ENCODE peak calls at places on chromosomes 6 and 20, in nine cellular contexts. U is heart left ventricle; T is HCT116; Q is CD4-positive, alpha-beta T cell; S is LNCaP clone FGC; B is HFFc6; V is fibroblast of lung; Y is A673; W is AG04449. H is an unnamed sample.

GRCh38 chr6:149723771-149724417 is 6.0 kb upstream of the LATS1 start:
- DNase-seq in U (peak), V (peak), W (no peak), Y (peak), B (peak), S (no peak), T (peak), Q (no peak), H (no peak)

GRCh38 chr20:57270204-57270937 is 3.9 kb upstream of the BMP7 start:
- DNase-seq in W (no peak), S (no peak), U (no peak), Y (no peak), T (no peak), Q (no peak), B (no peak), V (no peak), H (no peak)

GRCh38 chr20:56372850-56373249 is 14.1 kb downstream of the FAM210B start:
- DNase-seq in W (no peak), B (no peak), V (no peak), Y (no peak), T (no peak), S (no peak), U (no peak), Q (no peak), H (peak)

GRCh38 chr20:20304942-20305341 is 63.0 kb upstream of the INSM1 start:
- DNase-seq in Y (no peak), U (no peak), S (no peak), Q (no peak), W (no peak), V (no peak), B (no peak), T (no peak), H (no peak)

GRCh38 chr6:104134876-104135275 is 724.8 kb downstream of the HACE1 start:
- DNase-seq in Y (no peak), U (no peak), V (no peak), Q (no peak), T (no peak), W (no peak), B (no peak), S (no peak), H (no peak)

GRCh38 chr20:35042268-35042667 is 50.3 kb downstream of the TRPC4AP start:
- DNase-seq in Y (no peak), T (no peak), B (no peak), V (no peak), Q (no peak), S (no peak), W (no peak), U (no peak), H (no peak)

GRCh38 chr20:10434467-10434831 is 427 bp upstream of the MKKS start:
- DNase-seq in U (peak), Q (peak), Y (peak), S (peak), W (peak), V (peak), T (peak), B (peak), H (peak)

GRCh38 chr6:138346302-138347195 is 31.2 kb upstream of the SMIM28 start:
- DNase-seq in U (no peak), Y (no peak), V (peak), B (no peak), S (no peak), T (no peak), Q (no peak), W (no peak), H (no peak)

GRCh38 chr6:140857734-140858380 is 1274.9 kb upstream of the GJE1 start:
- DNase-seq in T (peak), Q (no peak), U (no peak), S (no peak), Y (peak), V (peak), W (peak), B (peak), H (no peak)

GRCh38 chr20:16729565-16730460 is at the start of gene SNRPB2:
- DNase-seq in S (peak), Y (peak), B (peak), T (peak), U (peak), Q (peak), V (peak), W (peak), H (peak)

GRCh38 chr20:35617397-35618031 is 1.9 kb downstream of the SPAG4 start:
- DNase-seq in T (no peak), U (peak), B (peak), S (no peak), W (peak), Y (peak), V (peak), Q (peak), H (no peak)

GRCh38 chr6:118218156-118218555 is 311.1 kb downstream of the SLC35F1 start:
- DNase-seq in V (no peak), U (peak), T (no peak), B (no peak), S (no peak), W (no peak), Y (no peak), Q (no peak), H (no peak)

GRCh38 chr6:32972353-32973143 is 4.2 kb downstream of the BRD2 start:
- DNase-seq in V (no peak), U (no peak), S (no peak), B (no peak), Q (no peak), W (no peak), Y (no peak), T (no peak), H (no peak)

GRCh38 chr6:42141603-42142117 is 760 bp downstream of the C6orf132 start:
- DNase-seq in Y (no peak), Q (no peak), V (no peak), B (no peak), U (no peak), W (no peak), S (no peak), T (no peak), H (no peak)

GRCh38 chr20:14721926-14722325 is 384.5 kb upstream of the FLRT3 start:
- DNase-seq in B (no peak), V (peak), S (no peak), Y (no peak), T (no peak), U (no peak), Q (no peak), W (no peak), H (no peak)

GRCh38 chr6:39281312-39281980 is 32.8 kb downstream of the KCNK17 start:
- DNase-seq in T (no peak), W (no peak), S (no peak), Q (no peak), U (no peak), B (no peak), V (no peak), Y (no peak), H (no peak)

GRCh38 chr6:129659590-129660345 is 50.2 kb downstream of the ARHGAP18 start:
- DNase-seq in U (no peak), T (no peak), B (no peak), Y (no peak), V (no peak), W (no peak), Q (no peak), S (no peak), H (no peak)

GRCh38 chr6:6620752-6621151 is 32.2 kb downstream of the LY86 start:
- DNase-seq in W (no peak), Y (no peak), T (no peak), U (no peak), S (no peak), B (no peak), V (no peak), Q (no peak), H (no peak)

GRCh38 chr6:9986273-9986672 is 428.6 kb downstream of the TFAP2A start:
- DNase-seq in Y (no peak), S (no peak), B (no peak), Q (no peak), W (no peak), U (no peak), T (no peak), V (no peak), H (no peak)

GRCh38 chr6:141562181-141562800 is 570.4 kb upstream of the GJE1 start:
- DNase-seq in U (peak), S (no peak), W (no peak), Q (peak), B (no peak), T (no peak), Y (no peak), V (peak), H (no peak)

DNA sequence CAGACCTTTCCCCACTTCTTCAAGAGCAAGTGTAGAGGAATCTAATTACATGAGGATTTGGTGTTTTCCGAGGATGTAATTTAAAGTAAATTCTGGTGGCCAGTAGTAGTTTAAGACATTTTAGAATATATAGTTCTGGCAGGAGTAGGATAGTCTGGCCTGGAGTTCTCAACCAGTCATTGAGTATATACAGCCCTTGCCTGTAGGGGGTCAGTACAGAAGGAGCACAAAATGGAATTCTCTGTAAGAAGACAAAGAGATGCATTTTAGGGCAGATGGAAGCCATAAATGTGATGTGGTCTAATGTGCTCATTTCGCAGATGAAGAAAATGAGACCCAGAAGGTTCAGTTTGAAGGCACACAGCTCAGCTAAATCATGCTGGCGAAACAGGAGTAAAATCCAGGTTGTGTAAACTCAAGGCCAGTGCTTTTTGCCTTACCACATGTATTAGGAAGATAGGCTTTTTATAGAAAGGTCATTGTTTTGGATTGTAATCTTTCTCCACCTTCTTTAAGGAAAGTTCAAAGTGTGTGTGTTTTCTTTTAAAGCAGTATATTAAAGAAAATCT is 29.6 kb downstream of the QKI start:
- DNase-seq in T (no peak), Q (no peak), Y (peak), B (no peak), W (no peak), U (no peak), V (no peak), S (no peak), H (no peak)
- TF ChIP-seq CTCF in T (no peak), Q (no peak), Y (no peak), B (peak), W (no peak), U (no peak), V (no peak), S (no peak), H (no peak)

GRCh38 chr20:59940129-59940955 is at the start of the genes FAM217B and PPP1R3D:
- DNase-seq in U (peak), Y (peak), Q (peak), T (peak), W (peak), B (peak), V (peak), S (peak), H (peak)
- TF ChIP-seq CTCF in U (no peak), Y (no peak), Q (no peak), T (no peak), W (peak), B (peak), V (no peak), S (peak), H (peak)

DNA sequence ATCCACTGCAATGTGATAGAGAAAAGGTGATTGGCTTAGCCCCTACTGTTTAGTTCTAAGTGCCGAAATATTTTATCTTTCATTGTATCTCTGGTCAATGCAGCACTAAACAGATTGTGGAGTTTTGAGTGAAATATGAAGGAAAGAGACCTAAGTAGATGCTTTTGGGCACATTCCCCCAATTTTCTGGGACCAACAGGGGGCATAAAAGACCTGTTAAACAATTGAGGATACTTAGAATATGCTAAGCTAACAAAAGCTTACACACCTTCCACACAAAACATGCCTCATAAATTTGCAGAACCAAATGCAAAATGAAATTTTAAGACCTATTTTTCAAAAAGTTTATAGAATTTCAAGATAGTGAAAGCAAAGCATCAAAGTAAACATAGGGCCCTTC is 746.9 kb downstream of the TBC1D32 start:
- DNase-seq in Q (no peak), T (no peak), S (no peak), B (no peak), V (no peak), U (no peak), W (no peak), Y (no peak), H (no peak)
- TF ChIP-seq CTCF in Q (no peak), T (no peak), S (no peak), B (no peak), V (no peak), U (no peak), W (no peak), Y (no peak), H (no peak)

DNA sequence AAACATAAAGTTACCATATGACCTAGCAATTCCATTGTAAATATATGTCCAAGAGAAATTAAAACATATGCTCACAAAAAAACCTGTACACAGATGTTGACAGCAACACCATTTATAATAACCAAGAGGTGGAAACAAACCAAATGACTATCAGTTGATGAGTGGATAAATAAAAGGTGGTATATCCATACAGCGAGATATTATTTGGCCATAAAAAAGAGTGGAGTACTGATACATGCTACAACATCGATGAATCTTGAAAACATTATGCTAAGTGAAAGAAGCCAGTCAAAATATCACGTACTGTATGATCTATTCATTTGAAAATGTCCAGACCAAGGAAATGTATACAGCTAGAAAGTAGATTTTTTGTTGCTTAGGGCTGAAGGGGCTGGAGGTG is 2.9 kb downstream of the CAP2 start:
- DNase-seq in W (no peak), B (no peak), Y (no peak), T (no peak), S (no peak), Q (no peak), U (no peak), V (no peak), H (no peak)
- TF ChIP-seq CTCF in W (no peak), B (no peak), Y (no peak), T (no peak), S (no peak), Q (no peak), U (no peak), V (no peak), H (no peak)

DNA sequence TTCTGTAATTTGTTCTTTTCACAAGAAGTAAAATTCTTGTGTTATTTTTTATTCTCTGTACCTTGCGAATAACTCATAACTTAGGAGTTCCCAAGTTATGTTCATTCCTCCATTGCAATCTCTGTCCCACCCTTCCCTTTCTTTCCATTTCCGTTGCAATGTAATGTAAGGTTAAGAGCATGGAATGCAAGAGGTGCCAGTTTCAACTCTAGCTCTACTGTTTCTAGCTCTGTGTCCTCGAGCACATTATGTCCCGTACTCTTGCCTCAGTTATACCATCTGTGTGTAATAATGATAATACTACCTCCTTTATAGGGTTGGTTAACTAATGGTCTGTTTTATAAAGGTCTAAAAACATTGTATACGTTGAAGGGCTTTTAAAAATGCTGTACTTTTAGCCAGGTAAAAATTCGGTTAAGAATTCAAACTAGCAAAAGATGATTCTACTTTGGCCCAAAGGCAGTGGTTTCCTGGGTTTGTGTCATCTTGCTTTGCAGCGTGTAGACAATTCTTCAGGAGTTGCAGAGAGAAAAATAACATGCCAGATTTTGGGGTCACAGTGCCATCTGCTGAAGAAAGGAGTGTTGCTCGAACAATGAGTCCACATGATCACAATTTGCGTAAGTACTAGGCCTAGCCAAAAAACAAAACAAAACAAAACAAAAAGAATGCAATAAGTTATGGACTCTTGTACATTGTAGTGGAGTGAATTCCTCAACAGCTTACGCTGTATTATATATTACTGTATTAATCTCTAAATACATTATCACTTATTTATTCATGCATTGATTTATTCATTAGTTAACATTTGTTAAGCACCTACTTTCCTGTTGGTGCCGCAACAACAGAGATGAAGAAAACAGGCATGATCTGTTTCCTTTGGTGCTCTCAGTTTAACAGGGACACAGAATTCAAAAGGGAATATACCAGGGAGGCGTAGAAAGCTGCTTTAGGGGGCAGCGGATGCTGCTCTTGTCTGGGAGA is 10.0 kb upstream of the PFDN4 start:
- DNase-seq in Y (peak), V (peak), W (peak), U (no peak), Q (no peak), B (peak), T (no peak), S (no peak), H (no peak)
- TF ChIP-seq CTCF in Y (peak), V (peak), W (peak), U (no peak), Q (no peak), B (peak), T (peak), S (peak), H (no peak)

DNA sequence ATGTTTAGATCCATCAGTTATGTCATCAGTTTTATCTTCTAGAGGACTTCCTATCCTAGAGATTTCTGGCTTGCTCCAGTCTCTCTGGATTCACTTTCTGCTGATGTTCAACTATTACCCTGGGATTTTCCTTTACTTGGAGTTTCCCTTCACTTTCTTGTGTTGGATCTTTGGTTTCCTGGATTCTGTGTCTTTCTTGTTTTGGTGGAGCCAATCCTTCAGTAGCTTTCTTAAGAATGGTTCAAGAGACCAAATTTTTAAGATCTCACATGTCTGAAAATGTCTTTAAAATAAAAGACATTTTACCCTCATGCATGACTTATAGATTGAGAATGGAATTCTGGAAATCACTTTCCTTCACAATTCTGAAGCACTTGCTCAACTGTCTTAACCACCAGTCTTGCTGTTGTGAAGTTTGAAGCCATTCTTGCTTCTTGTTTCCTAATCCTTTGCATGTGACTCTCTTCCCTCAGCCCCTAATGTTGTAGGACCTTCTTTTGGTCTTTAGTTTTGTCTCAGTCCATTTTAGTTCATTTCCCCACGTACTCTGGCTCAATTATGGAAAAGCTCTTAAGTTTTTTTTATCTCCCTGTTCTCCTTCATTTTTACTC is 87.9 kb downstream of the ARID1B start:
- DNase-seq in S (no peak), Q (no peak), B (no peak), Y (no peak), T (no peak), V (no peak), U (no peak), W (no peak), H (no peak)
- TF ChIP-seq CTCF in S (no peak), Q (no peak), B (no peak), Y (no peak), T (no peak), V (no peak), U (no peak), W (no peak), H (no peak)

DNA sequence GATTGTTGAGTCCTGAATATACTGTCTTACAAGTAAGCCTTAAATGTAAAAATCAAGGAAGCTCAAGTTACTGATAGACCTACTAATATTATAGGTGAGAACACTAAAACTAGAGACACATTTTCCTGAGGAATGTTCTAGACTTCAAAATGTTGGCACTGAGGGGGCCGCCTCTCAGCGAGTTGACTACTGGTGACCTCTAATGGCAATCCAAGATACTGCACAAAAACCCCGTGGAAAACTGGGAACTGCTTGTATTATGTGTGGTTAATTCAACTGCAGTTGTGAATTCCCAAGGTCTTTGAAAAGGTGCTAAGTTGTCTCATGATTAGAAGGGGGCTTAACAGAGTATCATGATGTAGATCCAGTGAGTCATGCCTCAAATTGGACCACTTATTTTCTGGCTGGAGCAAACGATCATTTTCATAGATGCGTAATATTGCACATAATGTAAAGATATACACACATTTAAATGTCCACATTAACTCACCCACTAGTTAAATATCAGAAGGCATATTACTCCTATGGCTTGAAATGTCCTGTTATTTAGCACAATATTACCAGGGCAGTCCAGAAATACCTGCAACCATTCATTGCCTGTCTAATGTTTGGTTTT is 336.2 kb downstream of the FOXA2 start:
- DNase-seq in Y (peak), T (no peak), V (no peak), S (peak), U (no peak), Q (no peak), W (no peak), B (no peak), H (no peak)
- TF ChIP-seq CTCF in Y (peak), T (peak), V (peak), S (peak), U (peak), Q (no peak), W (peak), B (peak), H (peak)

GRCh38 chr6:30556006-30556713 is at the start of gene GNL1:
- DNase-seq in U (peak), Q (peak), S (peak), W (peak), T (peak), V (peak), B (peak), Y (peak), H (peak)
- TF ChIP-seq CTCF in U (no peak), Q (no peak), S (no peak), W (no peak), T (no peak), V (no peak), B (peak), Y (no peak), H (no peak)

H was measured in osteocyte.